ENCODE peak calls at places on chromosomes 2 and 18, in ten cellular contexts. C is stomach, J is right cardiac atrium, O is upper lobe of right lung, W is HCT116, X is lower lobe of right lung, M is MM.1S, B is suprapubic skin, U is kidney, D is IMR-90. F is an unnamed sample.

GRCh38 chr2:54945401-54946219 is 104.6 kb downstream of the RTN4 start:
- DNase-seq in C (peak), O (no peak), U (no peak), X (no peak), W (no peak), M (peak), B (peak), D (peak), J (peak), F (peak)

GRCh38 chr2:232871835-232872736 is 2.0 kb downstream of the SNORC start:
- DNase-seq in J (no peak), C (no peak), D (no peak), O (peak), U (peak), W (no peak), B (no peak), M (no peak), X (no peak), F (no peak)

GRCh38 chr18:38493991-38494559 is 928.5 kb upstream of the CELF4 start:
- DNase-seq in J (no peak), O (no peak), X (no peak), M (no peak), C (no peak), U (no peak), W (no peak), D (no peak), B (no peak), F (no peak)

GRCh38 chr2:174587607-174588006 is 10.0 kb downstream of the WIPF1 start:
- DNase-seq in U (no peak), O (no peak), B (no peak), C (no peak), D (no peak), J (no peak), W (no peak), X (no peak), M (no peak), F (no peak)

GRCh38 chr2:10289891-10290290 is 12.8 kb upstream of the HPCAL1 start:
- DNase-seq in B (no peak), W (peak), U (no peak), M (no peak), D (peak), X (no peak), O (no peak), C (no peak), J (no peak), F (no peak)

GRCh38 chr2:126656311-126657145 is 570 bp downstream of the GYPC start:
- DNase-seq in B (no peak), O (peak), W (no peak), U (peak), M (peak), X (peak), J (peak), D (peak), C (no peak), F (no peak)

GRCh38 chr2:168633200-168633599 is 169.2 kb upstream of the NOSTRIN start:
- DNase-seq in B (no peak), W (no peak), C (no peak), J (no peak), M (no peak), D (peak), U (no peak), X (no peak), O (no peak), F (no peak)

GRCh38 chr18:58882039-58882438 is 17.4 kb downstream of the ZNF532 start:
- DNase-seq in M (no peak), B (no peak), W (no peak), U (no peak), X (no peak), D (peak), C (no peak), O (no peak), J (no peak), F (no peak)

GRCh38 chr2:160224060-160224459 is 24.0 kb upstream of the ITGB6 start:
- DNase-seq in C (no peak), B (no peak), M (peak), O (no peak), X (no peak), J (no peak), W (peak), U (no peak), D (peak), F (no peak)

GRCh38 chr2:72012886-72013574 is 134.6 kb downstream of the CYP26B1 start:
- DNase-seq in D (no peak), C (peak), M (no peak), U (no peak), B (peak), J (no peak), O (peak), W (no peak), X (no peak), F (no peak)

GRCh38 chr2:29377788-29378187 is 262.6 kb downstream of the CLIP4 start:
- DNase-seq in M (no peak), O (no peak), W (no peak), U (no peak), J (no peak), D (no peak), C (no peak), B (no peak), X (no peak), F (no peak)
- H3K27ac ChIP-seq in M (no peak), O (no peak), W (no peak), U (no peak), J (no peak), D (no peak), C (no peak), B (no peak), X (no peak), F (no peak)

DNA sequence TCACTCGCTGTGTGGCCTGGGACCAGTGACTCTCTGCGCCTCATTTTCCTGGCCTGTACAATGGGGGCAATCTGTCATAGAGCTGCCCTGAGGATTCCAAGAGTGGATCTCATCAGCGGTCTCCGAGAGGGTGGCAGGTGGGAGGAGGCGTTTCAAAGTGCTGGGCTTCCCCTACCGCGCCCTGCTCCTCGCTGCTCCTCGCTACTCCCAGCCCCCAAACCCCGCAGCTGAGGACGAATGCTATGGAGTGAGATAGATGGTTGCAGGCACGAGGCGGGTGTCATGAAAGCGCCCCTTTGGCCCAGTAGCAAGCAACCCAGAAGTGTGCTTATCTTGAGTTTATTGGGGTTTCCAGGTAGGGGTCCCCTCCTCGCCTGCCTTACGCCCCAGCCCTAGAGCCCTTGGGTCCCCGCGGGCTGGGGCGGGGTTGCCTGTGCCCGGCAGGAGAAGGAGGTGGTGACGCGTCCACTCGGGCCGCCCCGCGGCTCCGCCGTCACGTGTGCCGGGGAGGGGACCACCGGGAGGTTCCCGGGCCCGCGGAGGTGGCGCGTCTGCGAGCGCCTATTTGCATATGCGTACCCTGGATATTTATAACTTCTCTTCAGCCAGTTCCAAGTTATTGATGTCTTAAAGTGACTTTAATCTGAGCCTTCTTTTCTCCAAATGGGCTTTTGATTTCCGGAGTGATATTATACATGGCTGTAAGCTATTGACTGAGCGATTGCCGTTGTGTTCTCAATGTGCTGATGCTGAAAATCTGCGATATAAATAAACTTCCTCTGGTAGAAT is 263.8 kb downstream of the ATAD2B start:
- DNase-seq in J (peak), O (no peak), X (no peak), D (no peak), C (no peak), M (no peak), U (peak), W (no peak), B (no peak), F (no peak)
- H3K4me3 ChIP-seq in J (peak), O (peak), X (peak), D (no peak), C (peak), M (no peak), U (peak), W (no peak), B (peak), F (peak)

GRCh38 chr2:1708476-1709334 is 35.6 kb downstream of the PXDN start:
- DNase-seq in J (peak), O (peak), X (no peak), D (peak), W (no peak), U (no peak), C (no peak), B (no peak), M (no peak), F (no peak)

GRCh38 chr2:1705557-1706076 is 38.7 kb downstream of the PXDN start:
- DNase-seq in U (no peak), O (peak), X (no peak), W (no peak), D (no peak), B (no peak), M (no peak), C (no peak), J (no peak), F (no peak)

GRCh38 chr2:1709970-1710560 is 34.2 kb downstream of the PXDN start:
- DNase-seq in D (no peak), U (no peak), X (no peak), J (no peak), M (peak), B (no peak), W (no peak), C (no peak), O (no peak), F (no peak)

GRCh38 chr2:1707771-1708351 is 36.5 kb downstream of the PXDN start:
- DNase-seq in J (peak), C (no peak), O (peak), W (no peak), X (no peak), D (peak), M (no peak), B (no peak), U (peak), F (no peak)

DNA sequence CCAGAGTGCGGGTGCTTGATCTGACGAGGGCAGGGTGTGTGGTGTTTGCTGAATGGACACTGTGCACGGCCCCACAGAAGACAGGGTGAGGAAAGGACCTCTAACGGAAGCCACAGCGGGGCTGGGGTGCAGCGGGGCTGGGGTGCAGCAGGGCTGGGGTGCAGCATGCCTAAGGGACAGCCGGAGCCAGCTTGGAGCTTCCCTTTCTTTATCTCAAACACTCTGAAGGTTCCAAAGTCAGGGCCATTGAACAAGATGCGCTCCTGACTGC is 35.0 kb downstream of the PXDN start:
- DNase-seq in W (no peak), M (no peak), U (no peak), B (no peak), C (no peak), D (no peak), J (no peak), X (no peak), O (no peak), F (no peak)
- H3K27ac ChIP-seq in W (no peak), M (no peak), U (no peak), B (no peak), C (no peak), D (no peak), J (no peak), X (peak), O (no peak), F (no peak)

GRCh38 chr18:908631-909621 is 4.3 kb downstream of the ADCYAP1 start:
- DNase-seq in J (no peak), O (no peak), B (no peak), D (no peak), M (no peak), U (no peak), W (no peak), C (no peak), X (no peak), F (no peak)
- H3K4me3 ChIP-seq in J (peak), O (peak), B (peak), D (peak), M (no peak), U (peak), W (no peak), C (peak), X (peak), F (peak)

GRCh38 chr18:13288509-13289138 is 70.1 kb downstream of the LDLRAD4 start:
- DNase-seq in U (no peak), W (no peak), O (peak), M (no peak), B (no peak), D (no peak), X (no peak), J (peak), C (no peak), F (no peak)
- H3K27ac ChIP-seq in U (no peak), W (no peak), O (no peak), M (no peak), B (no peak), D (no peak), X (no peak), J (no peak), C (no peak), F (no peak)

GRCh38 chr2:85945172-85945571 is 56.4 kb upstream of the ST3GAL5 start:
- DNase-seq in O (no peak), D (no peak), X (no peak), C (no peak), U (no peak), J (no peak), B (no peak), M (no peak), W (no peak), F (no peak)

GRCh38 chr2:85942346-85942957 is 53.7 kb upstream of the ST3GAL5 start:
- DNase-seq in W (no peak), M (no peak), J (no peak), X (no peak), O (no peak), B (no peak), U (no peak), D (no peak), C (peak), F (no peak)

GRCh38 chr2:85949280-85949679 is 60.5 kb upstream of the ST3GAL5 start:
- DNase-seq in M (no peak), X (no peak), C (peak), W (no peak), U (no peak), O (no peak), J (no peak), D (no peak), B (no peak), F (no peak)

GRCh38 chr2:85947593-85947992 is 58.8 kb upstream of the ST3GAL5 start:
- DNase-seq in U (no peak), C (no peak), W (no peak), M (no peak), B (no peak), X (no peak), D (no peak), J (no peak), O (no peak), F (no peak)

DNA sequence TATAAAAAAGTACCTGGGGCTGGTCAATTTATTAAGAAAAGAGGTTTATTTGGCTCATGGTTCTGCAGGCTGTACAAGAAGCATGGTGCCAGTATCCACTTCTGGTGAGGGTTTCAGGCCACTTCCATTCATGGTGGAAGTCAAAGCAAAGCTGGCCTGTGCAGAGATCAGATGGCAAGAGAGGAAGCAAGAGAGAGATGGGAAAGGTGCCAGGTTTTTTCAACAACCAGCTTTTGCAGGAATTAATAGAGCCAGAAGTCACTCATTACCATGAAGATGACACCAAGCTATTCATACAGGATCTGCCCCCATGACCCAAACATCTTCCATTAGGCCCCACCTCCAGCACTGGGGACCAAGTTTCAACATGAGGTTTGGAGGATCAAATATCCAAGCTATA is 56.8 kb upstream of the ST3GAL5 start:
- DNase-seq in M (no peak), B (no peak), C (no peak), O (no peak), J (no peak), W (no peak), U (no peak), D (no peak), X (no peak), F (no peak)
- H3K4me3 ChIP-seq in M (no peak), B (no peak), C (no peak), O (no peak), J (no peak), W (no peak), U (no peak), D (no peak), X (no peak), F (no peak)